ENCODE peak calls at places on chromosomes 6 and 20, in six cellular contexts. I is fibroblast of lung, T is foreskin fibroblast, M is cardiac fibroblast, J is lower lobe of right lung, W is tibial artery. A is an unnamed sample.

GRCh38 chr6:1416820-1417219 is 27.4 kb downstream of the FOXF2 start:
- DNase-seq in I (no peak), T (no peak), M (no peak), J (no peak), W (no peak), A (no peak)

GRCh38 chr20:2518558-2518957 is 9.8 kb upstream of the ZNF343 start:
- DNase-seq in I (no peak), T (no peak), M (no peak), J (no peak), W (no peak), A (no peak)

GRCh38 chr6:110938176-110938575 is 20.3 kb upstream of the GTF3C6 start:
- DNase-seq in I (peak; percentile 17), T (no peak), M (no peak), J (no peak), W (no peak), A (no peak)

GRCh38 chr20:32285082-32285620 is 7.7 kb downstream of the KIF3B start:
- DNase-seq in I (no peak), T (no peak), M (no peak), J (no peak), W (no peak), A (no peak)

GRCh38 chr20:39812116-39812515 is 850.0 kb downstream of the DHX35 start:
- DNase-seq in I (no peak), T (no peak), M (no peak), J (no peak), W (no peak), A (no peak)

GRCh38 chr6:46719099-46719498 is 16.1 kb downstream of the PLA2G7 start:
- DNase-seq in I (peak; percentile 89), T (peak; percentile 64), M (peak; percentile 14), J (no peak), W (no peak), A (peak; percentile 79)

GRCh38 chr6:125950293-125950692 is 6.3 kb upstream of the HINT3 start:
- DNase-seq in I (peak; percentile 82), T (peak; percentile 84), M (peak; percentile 67), J (no peak), W (no peak), A (no peak)

GRCh38 chr20:50678213-50678898 is 13.0 kb downstream of the RIPOR3 start:
- DNase-seq in I (peak; percentile 43), T (no peak), M (peak; percentile 75), J (no peak), W (no peak), A (no peak)

GRCh38 chr20:63140683-63141433 is 75.1 kb downstream of the YTHDF1 start:
- DNase-seq in I (no peak), T (no peak), M (no peak), J (no peak), W (no peak), A (no peak)

GRCh38 chr20:57618091-57618765 is 2.0 kb downstream of the ZBP1 start:
- DNase-seq in I (no peak), T (peak; percentile 12), M (no peak), J (peak; percentile 39), W (no peak), A (no peak)

GRCh38 chr6:2783188-2783957 is 18.2 kb downstream of the WRNIP1 start:
- DNase-seq in I (no peak), T (no peak), M (no peak), J (no peak), W (no peak), A (peak; percentile 11)

GRCh38 chr20:33480071-33480470 is 9.8 kb upstream of the CBFA2T2 start:
- DNase-seq in I (no peak), T (no peak), M (no peak), J (peak; percentile 17), W (no peak), A (no peak)

GRCh38 chr6:127225497-127225896 is 41.2 kb upstream of the RNF146 start:
- DNase-seq in I (no peak), T (no peak), M (no peak), J (no peak), W (no peak), A (no peak)

GRCh38 chr6:159174263-159174974 is 5.2 kb downstream of the FNDC1 start:
- DNase-seq in I (peak; percentile 73), T (peak; percentile 91), M (peak; percentile 84), J (peak; percentile 84), W (peak; percentile 65), A (peak; percentile 73)

GRCh38 chr6:151242420-151242841 is 2.7 kb downstream of the AKAP12 start:
- DNase-seq in I (peak; percentile 68), T (peak; percentile 28), M (peak; percentile 14), J (no peak), W (no peak), A (peak; percentile 50)

GRCh38 chr20:46939031-46939430 is 44.4 kb downstream of the EYA2 start:
- DNase-seq in I (no peak), T (no peak), M (no peak), J (no peak), W (no peak), A (no peak)

GRCh38 chr20:59810376-59811187 is 122.9 kb downstream of the SYCP2 start:
- DNase-seq in I (no peak), T (no peak), M (no peak), J (no peak), W (no peak), A (no peak)

GRCh38 chr20:9070304-9070703 is 1.4 kb downstream of the PLCB4 start:
- DNase-seq in I (no peak), T (no peak), M (no peak), J (no peak), W (no peak), A (no peak)

GRCh38 chr6:157762636-157763035 is 60.4 kb upstream of the SNX9 start:
- DNase-seq in I (no peak), T (no peak), M (no peak), J (no peak), W (no peak), A (no peak)

GRCh38 chr6:154408906-154409500 is 52.4 kb upstream of the IPCEF1 start:
- DNase-seq in I (peak; percentile 45), T (peak; percentile 63), M (peak; percentile 49), J (no peak), W (no peak), A (peak; percentile 65)

GRCh38 chr6:154202334-154202733 is 154.3 kb downstream of the IPCEF1 start:
- DNase-seq in I (no peak), T (no peak), M (no peak), J (no peak), W (no peak), A (no peak)

GRCh38 chr20:10856237-10856636 is 182.4 kb upstream of the JAG1 start:
- DNase-seq in I (peak; percentile 26), T (peak; percentile 70), M (peak; percentile 49), J (no peak), W (no peak), A (no peak)

GRCh38 chr6:112282217-112282616 is 27.9 kb upstream of the LAMA4 start:
- DNase-seq in I (peak; percentile 92), T (peak; percentile 96), M (peak; percentile 86), J (peak; percentile 44), W (peak; percentile 59), A (peak; percentile 85)
- TF ChIP-seq CTCF in I (peak; percentile 53), T (peak; percentile 35), M (peak; percentile 45), J (peak; percentile 23), W (peak; percentile 44), A (peak; percentile 55)

GRCh38 chr6:28656715-28657114 is 131.0 kb downstream of the GPX5 start:
- DNase-seq in I (no peak), T (no peak), M (no peak), J (no peak), W (no peak), A (no peak)
- H3K4me3 ChIP-seq in I (peak overlapping the region; percentile 59), T (no peak overlapping the region), M (no peak overlapping the region), J (peak overlapping the region; percentile 38), W (no peak overlapping the region), A (no peak overlapping the region)

GRCh38 chr20:43988867-43989266 is 74.2 kb downstream of the TOX2 start:
- DNase-seq in I (peak; percentile 64), T (peak; percentile 82), M (no peak), J (no peak), W (no peak), A (peak; percentile 29)
- TF ChIP-seq CTCF in I (peak; percentile 26), T (peak; percentile 46), M (no peak), J (no peak), W (no peak), A (peak; percentile 35)

DNA sequence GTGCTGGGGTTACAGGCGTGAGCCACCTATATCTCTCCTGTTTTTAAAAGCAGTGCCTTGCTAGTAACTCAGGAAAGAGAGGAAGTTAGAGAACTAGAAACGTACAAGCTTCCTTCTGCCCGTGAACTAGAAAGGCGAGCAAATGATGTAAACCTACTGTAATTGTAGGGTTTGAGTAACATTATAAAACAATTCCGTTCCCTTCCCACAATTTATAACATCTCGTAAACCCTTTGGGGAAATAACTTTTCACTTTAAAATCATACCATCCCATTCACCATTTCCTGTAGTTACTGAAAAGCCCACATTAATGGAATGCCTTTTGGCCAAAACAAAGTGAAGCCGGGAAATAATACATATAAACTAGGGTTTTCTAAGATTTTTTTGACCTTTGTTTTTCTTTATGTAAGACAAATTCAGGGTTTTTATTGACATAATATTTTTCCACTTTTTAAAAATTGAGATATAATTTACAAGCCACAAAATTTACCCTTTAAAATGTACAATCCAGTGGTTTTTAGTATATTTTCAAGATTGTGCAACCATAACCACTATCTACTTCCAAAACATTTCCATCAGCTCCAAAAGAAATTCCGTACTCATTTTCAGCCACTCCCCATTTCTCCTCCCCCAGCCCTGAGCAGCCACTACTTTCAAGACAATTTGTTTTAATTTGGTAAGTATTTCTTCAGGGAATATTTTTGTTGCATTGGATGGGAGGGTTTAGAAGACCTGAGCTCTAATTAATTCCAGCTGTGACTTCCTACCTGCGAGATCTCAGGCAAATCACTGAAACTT is 175.1 kb upstream of the PDE10A start:
- DNase-seq in I (no peak), T (no peak), M (peak; percentile 33), J (no peak), W (no peak), A (no peak)
- H3K4me3 ChIP-seq in I (no peak overlapping the region), T (no peak overlapping the region), M (no peak overlapping the region), J (no peak overlapping the region), W (no peak overlapping the region), A (no peak overlapping the region)

GRCh38 chr20:52291109-52291508 is 99.5 kb upstream of the ZFP64 start:
- DNase-seq in I (peak; percentile 10), T (no peak), M (no peak), J (no peak), W (no peak), A (no peak)
- TF ChIP-seq CTCF in I (no peak), T (no peak), M (no peak), J (no peak), W (no peak), A (no peak)

DNA sequence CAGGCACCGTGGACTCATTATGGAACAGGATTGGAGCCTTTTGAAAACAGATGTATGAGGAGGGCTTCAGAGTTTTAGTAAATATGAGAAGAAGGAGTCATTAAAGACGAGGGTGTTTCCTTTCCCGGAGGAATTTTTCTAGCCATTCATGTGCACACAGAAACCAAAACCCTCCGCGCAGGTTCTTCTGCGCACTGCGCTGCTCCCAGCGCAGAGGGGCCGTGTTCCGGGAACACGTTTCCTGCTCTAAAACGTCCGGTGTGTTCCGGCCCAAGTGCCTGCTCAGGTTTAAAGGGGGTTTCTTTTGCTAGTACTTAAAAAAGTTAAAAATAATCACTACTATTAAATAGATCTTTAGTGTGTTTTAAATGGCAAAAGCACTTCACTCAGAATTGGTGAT is 11.6 kb downstream of the GPR31 start:
- DNase-seq in I (no peak), T (no peak), M (no peak), J (no peak), W (no peak), A (no peak)
- H3K4me3 ChIP-seq in I (no peak overlapping the region), T (no peak overlapping the region), M (no peak overlapping the region), J (no peak overlapping the region), W (no peak overlapping the region), A (no peak overlapping the region)

A was measured in astrocyte of the spinal cord.